ENCODE peak calls at places on chromosomes 11 and 22, in five cellular contexts. One of them, this sample, is unnamed. For H3K9me3, the result is how much of the 10 kb centered on the place peaks cover.

GRCh38 chr11:74388678-74389327 is 9.4 kb downstream of the PGM2L1 start:
- DNase-seq in cardiac muscle cell: peak
- DNase-seq in tibial nerve: peak
- DNase-seq in CD8-positive, alpha-beta memory T cell: peak
- DNase-seq in psoas muscle: no peak
- DNase-seq in this sample: peak

GRCh38 chr22:48476599-48476998 is 1351.1 kb downstream of the BRD1 start:
- DNase-seq in cardiac muscle cell: no peak
- DNase-seq in psoas muscle: no peak
- DNase-seq in CD8-positive, alpha-beta memory T cell: no peak
- DNase-seq in tibial nerve: no peak
- DNase-seq in this sample: no peak

GRCh38 chr22:36977947-36978660 is 41.1 kb downstream of the TST start:
- DNase-seq in CD8-positive, alpha-beta memory T cell: peak
- DNase-seq in tibial nerve: peak
- DNase-seq in cardiac muscle cell: peak
- DNase-seq in psoas muscle: peak
- DNase-seq in this sample: peak

GRCh38 chr22:41834005-41834975 is 1.4 kb downstream of the SREBF2 start:
- DNase-seq in psoas muscle: no peak
- DNase-seq in cardiac muscle cell: no peak
- DNase-seq in tibial nerve: no peak
- DNase-seq in CD8-positive, alpha-beta memory T cell: no peak
- DNase-seq in this sample: no peak

GRCh38 chr11:19060629-19061028 is at the start of gene MRGPRX2:
- DNase-seq in CD8-positive, alpha-beta memory T cell: no peak
- DNase-seq in psoas muscle: no peak
- DNase-seq in cardiac muscle cell: peak
- DNase-seq in tibial nerve: no peak
- DNase-seq in this sample: no peak

GRCh38 chr11:57376095-57376812 is 4.7 kb downstream of the PRG3 start:
- DNase-seq in tibial nerve: no peak
- DNase-seq in cardiac muscle cell: no peak
- DNase-seq in psoas muscle: no peak
- DNase-seq in CD8-positive, alpha-beta memory T cell: no peak
- DNase-seq in this sample: no peak

GRCh38 chr22:40027191-40028097 is 32.7 kb downstream of the FAM83F start:
- DNase-seq in CD8-positive, alpha-beta memory T cell: no peak
- DNase-seq in psoas muscle: no peak
- DNase-seq in cardiac muscle cell: no peak
- DNase-seq in tibial nerve: no peak
- DNase-seq in this sample: no peak

GRCh38 chr22:27224485-27225364 is 567.3 kb downstream of the MIAT start:
- DNase-seq in psoas muscle: peak
- DNase-seq in cardiac muscle cell: peak
- DNase-seq in CD8-positive, alpha-beta memory T cell: no peak
- DNase-seq in tibial nerve: peak
- DNase-seq in this sample: no peak

GRCh38 chr11:96187779-96188624 is 155.0 kb downstream of the MAML2 start:
- DNase-seq in tibial nerve: no peak
- DNase-seq in psoas muscle: peak
- DNase-seq in cardiac muscle cell: peak
- DNase-seq in CD8-positive, alpha-beta memory T cell: no peak
- DNase-seq in this sample: no peak

GRCh38 chr11:96188625-96189006 is 154.4 kb downstream of the MAML2 start:
- DNase-seq in tibial nerve: no peak
- DNase-seq in cardiac muscle cell: peak
- DNase-seq in psoas muscle: no peak
- DNase-seq in CD8-positive, alpha-beta memory T cell: no peak
- DNase-seq in this sample: no peak

GRCh38 chr11:96189351-96189750 is 153.6 kb downstream of the MAML2 start:
- DNase-seq in cardiac muscle cell: no peak
- DNase-seq in tibial nerve: no peak
- DNase-seq in CD8-positive, alpha-beta memory T cell: no peak
- DNase-seq in psoas muscle: no peak
- DNase-seq in this sample: no peak

GRCh38 chr11:96194571-96194970 is 148.4 kb downstream of the MAML2 start:
- DNase-seq in tibial nerve: no peak
- DNase-seq in CD8-positive, alpha-beta memory T cell: no peak
- DNase-seq in cardiac muscle cell: no peak
- DNase-seq in psoas muscle: no peak
- DNase-seq in this sample: no peak

DNA sequence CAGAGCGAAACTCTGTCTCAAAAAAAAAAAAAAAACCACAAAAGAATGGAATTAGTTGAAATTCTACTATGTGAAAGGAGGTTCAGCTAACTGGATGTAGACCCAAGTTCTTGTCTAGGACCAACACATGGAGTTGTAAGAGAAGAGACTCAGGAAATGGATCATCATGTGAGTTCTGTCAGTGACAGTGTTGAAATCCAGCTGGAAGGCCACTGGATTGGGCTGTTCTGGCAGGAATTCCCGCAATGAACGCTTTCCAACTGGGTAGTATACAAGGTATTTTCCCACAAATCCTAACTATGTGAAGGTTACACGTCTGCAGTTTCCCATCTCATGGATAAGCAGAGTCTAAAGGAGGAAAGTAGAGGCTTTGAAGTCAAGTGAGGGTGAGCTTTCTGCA is 151.2 kb downstream of the MAML2 start:
- DNase-seq in cardiac muscle cell: peak
- DNase-seq in psoas muscle: no peak
- DNase-seq in CD8-positive, alpha-beta memory T cell: no peak
- DNase-seq in tibial nerve: no peak
- DNase-seq in this sample: no peak
- H3K9me3 ChIP-seq in cardiac muscle cell: under half
- H3K9me3 ChIP-seq in psoas muscle: under half
- H3K9me3 ChIP-seq in CD8-positive, alpha-beta memory T cell: under half
- H3K9me3 ChIP-seq in tibial nerve: under half
- H3K9me3 ChIP-seq in this sample: under half

DNA sequence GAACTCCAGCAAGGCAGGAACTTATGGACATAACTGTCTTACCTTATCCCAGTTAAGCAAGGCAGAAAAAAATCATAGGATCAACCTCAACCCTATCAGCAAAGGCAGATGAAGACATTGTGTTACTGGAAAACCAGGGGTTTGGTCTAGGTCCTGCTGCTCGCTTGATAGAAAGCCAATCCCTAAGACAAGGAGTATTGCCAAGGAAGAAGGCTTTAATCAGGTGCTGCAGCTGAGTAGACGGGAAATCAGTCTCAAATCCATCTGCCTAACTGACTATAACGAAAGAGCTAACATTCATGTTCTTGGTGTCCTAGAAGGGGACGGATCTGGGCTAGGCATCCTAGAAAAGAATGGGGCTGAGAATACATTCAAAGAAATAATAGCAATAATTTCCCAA is 1158.7 kb upstream of the CNTN5 start:
- DNase-seq in cardiac muscle cell: no peak
- DNase-seq in psoas muscle: no peak
- DNase-seq in tibial nerve: no peak
- DNase-seq in CD8-positive, alpha-beta memory T cell: no peak
- DNase-seq in this sample: no peak
- H3K9me3 ChIP-seq in cardiac muscle cell: under half
- H3K9me3 ChIP-seq in psoas muscle: under half
- H3K9me3 ChIP-seq in tibial nerve: under half
- H3K9me3 ChIP-seq in CD8-positive, alpha-beta memory T cell: under half
- H3K9me3 ChIP-seq in this sample: under half

GRCh38 chr22:46625113-46625842 is 5.1 kb downstream of the GRAMD4 start:
- DNase-seq in psoas muscle: no peak
- DNase-seq in tibial nerve: no peak
- DNase-seq in cardiac muscle cell: no peak
- DNase-seq in CD8-positive, alpha-beta memory T cell: no peak
- DNase-seq in this sample: no peak
- H3K9me3 ChIP-seq in psoas muscle: under half
- H3K9me3 ChIP-seq in tibial nerve: under half
- H3K9me3 ChIP-seq in cardiac muscle cell: under half
- H3K9me3 ChIP-seq in CD8-positive, alpha-beta memory T cell: under half
- H3K9me3 ChIP-seq in this sample: under half

GRCh38 chr22:11628651-11629511 is 3899.1 kb upstream of the OR11H1 start:
- DNase-seq in CD8-positive, alpha-beta memory T cell: no peak
- DNase-seq in cardiac muscle cell: no peak
- DNase-seq in tibial nerve: no peak
- DNase-seq in psoas muscle: no peak
- DNase-seq in this sample: no peak

GRCh38 chr22:11626422-11626773 is 3901.6 kb upstream of the OR11H1 start:
- DNase-seq in psoas muscle: no peak
- DNase-seq in tibial nerve: no peak
- DNase-seq in CD8-positive, alpha-beta memory T cell: no peak
- DNase-seq in cardiac muscle cell: no peak
- DNase-seq in this sample: no peak

GRCh38 chr22:11627436-11627797 is 3900.6 kb upstream of the OR11H1 start:
- DNase-seq in psoas muscle: no peak
- DNase-seq in cardiac muscle cell: no peak
- DNase-seq in CD8-positive, alpha-beta memory T cell: no peak
- DNase-seq in tibial nerve: no peak
- DNase-seq in this sample: no peak

GRCh38 chr22:11627798-11628650 is 3900.0 kb upstream of the OR11H1 start:
- DNase-seq in cardiac muscle cell: no peak
- DNase-seq in psoas muscle: no peak
- DNase-seq in tibial nerve: no peak
- DNase-seq in CD8-positive, alpha-beta memory T cell: no peak
- DNase-seq in this sample: no peak

DNA sequence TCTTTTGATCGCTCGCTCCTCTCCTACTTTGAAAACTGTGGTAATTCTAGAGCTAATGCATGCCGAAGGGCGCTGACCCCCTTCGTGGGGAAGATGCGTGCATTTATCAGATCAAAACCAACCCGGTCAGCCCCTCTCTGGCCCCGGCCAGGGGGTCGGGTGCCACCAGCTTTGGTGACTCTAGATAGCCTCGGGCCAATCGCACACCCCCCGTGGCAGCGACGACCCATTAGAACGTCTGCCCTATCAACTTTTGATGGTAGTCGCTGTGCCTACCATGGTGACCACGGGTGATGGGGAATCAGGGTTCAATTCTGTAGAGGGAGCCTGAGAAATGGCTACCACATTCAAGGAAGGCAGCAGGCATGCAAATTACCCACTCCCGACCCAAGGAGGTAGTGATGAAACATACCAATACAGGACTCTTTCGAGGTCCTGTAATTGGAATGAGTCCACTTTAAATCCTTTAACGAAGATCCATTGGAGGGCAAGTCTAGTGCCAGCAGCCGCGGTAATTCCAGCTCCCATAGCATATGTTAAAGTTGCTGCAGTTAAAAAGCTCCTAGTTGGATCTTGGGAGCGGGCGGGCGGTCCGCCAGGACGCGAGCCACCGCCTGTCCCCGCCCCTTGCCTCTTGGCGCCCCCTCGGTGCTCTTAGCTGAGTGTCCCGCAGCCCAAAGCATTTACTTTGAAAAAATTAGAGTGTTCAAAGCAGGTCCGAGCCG is 3898.2 kb upstream of the OR11H1 start:
- DNase-seq in CD8-positive, alpha-beta memory T cell: no peak
- DNase-seq in psoas muscle: no peak
- DNase-seq in cardiac muscle cell: no peak
- DNase-seq in tibial nerve: no peak
- DNase-seq in this sample: no peak
- H3K9me3 ChIP-seq in CD8-positive, alpha-beta memory T cell: under half
- H3K9me3 ChIP-seq in psoas muscle: under half
- H3K9me3 ChIP-seq in cardiac muscle cell: under half
- H3K9me3 ChIP-seq in tibial nerve: half or more
- H3K9me3 ChIP-seq in this sample: under half

GRCh38 chr22:49692499-49693225 is 135.0 kb downstream of the BRD1 start:
- DNase-seq in cardiac muscle cell: no peak
- DNase-seq in tibial nerve: no peak
- DNase-seq in CD8-positive, alpha-beta memory T cell: no peak
- DNase-seq in psoas muscle: no peak
- DNase-seq in this sample: no peak

GRCh38 chr22:49693848-49694247 is 133.8 kb downstream of the BRD1 start:
- DNase-seq in tibial nerve: no peak
- DNase-seq in psoas muscle: no peak
- DNase-seq in CD8-positive, alpha-beta memory T cell: no peak
- DNase-seq in cardiac muscle cell: no peak
- DNase-seq in this sample: no peak

GRCh38 chr22:49697047-49697446 is 130.6 kb downstream of the BRD1 start:
- DNase-seq in tibial nerve: no peak
- DNase-seq in CD8-positive, alpha-beta memory T cell: no peak
- DNase-seq in cardiac muscle cell: no peak
- DNase-seq in psoas muscle: no peak
- DNase-seq in this sample: no peak

GRCh38 chr22:49693416-49693815 is 134.3 kb downstream of the BRD1 start:
- DNase-seq in psoas muscle: no peak
- DNase-seq in CD8-positive, alpha-beta memory T cell: no peak
- DNase-seq in cardiac muscle cell: no peak
- DNase-seq in tibial nerve: no peak
- DNase-seq in this sample: no peak

DNA sequence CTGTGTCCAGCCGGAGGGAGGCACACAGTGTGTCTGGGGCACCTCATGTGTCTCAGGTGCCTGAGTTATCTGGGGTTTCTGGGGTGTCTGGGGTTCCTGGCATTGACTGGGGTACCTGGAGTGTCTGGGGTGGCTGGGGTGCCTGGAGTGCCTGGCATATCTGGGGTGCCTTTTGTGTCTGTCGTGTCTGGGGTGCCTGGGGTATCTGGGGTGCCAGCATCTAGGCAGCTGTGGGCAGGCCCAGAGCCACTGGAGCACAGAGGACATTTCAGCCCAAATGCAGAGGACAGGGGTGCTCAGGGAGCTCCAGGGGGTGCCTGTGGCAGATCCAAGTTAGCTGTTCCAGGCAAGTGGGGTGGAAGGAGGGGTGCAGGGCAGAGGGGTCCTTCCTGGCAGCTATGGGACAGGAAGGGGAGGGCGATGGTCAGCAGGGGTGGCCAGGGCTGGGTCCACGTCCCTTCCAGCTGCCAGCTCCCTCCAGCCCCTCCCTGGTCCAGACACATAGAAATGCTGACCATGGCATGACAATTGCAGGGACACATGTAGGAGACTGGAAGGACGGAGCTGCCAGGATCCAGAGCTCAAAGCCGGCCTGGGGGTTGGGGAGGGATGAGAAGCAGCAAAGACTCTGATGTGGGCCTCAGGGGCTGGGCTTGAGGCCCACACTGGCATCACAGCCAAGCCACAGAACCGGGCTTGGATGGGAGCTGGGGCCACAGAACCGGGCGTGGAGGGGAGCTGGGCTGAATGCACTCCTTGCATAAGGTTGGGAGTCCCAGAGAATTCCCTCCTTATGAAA is 133.0 kb downstream of the BRD1 start:
- DNase-seq in psoas muscle: no peak
- DNase-seq in cardiac muscle cell: no peak
- DNase-seq in tibial nerve: no peak
- DNase-seq in CD8-positive, alpha-beta memory T cell: no peak
- DNase-seq in this sample: no peak
- H3K9me3 ChIP-seq in psoas muscle: under half
- H3K9me3 ChIP-seq in cardiac muscle cell: under half
- H3K9me3 ChIP-seq in tibial nerve: half or more
- H3K9me3 ChIP-seq in CD8-positive, alpha-beta memory T cell: under half
- H3K9me3 ChIP-seq in this sample: under half

GRCh38 chr11:55673860-55674259 is 11.9 kb downstream of the OR4C6 start:
- DNase-seq in tibial nerve: no peak
- DNase-seq in cardiac muscle cell: no peak
- DNase-seq in psoas muscle: no peak
- DNase-seq in CD8-positive, alpha-beta memory T cell: no peak
- DNase-seq in this sample: no peak

GRCh38 chr11:55669376-55669775 is 7.4 kb downstream of the OR4C6 start:
- DNase-seq in cardiac muscle cell: no peak
- DNase-seq in tibial nerve: no peak
- DNase-seq in CD8-positive, alpha-beta memory T cell: no peak
- DNase-seq in psoas muscle: no peak
- DNase-seq in this sample: no peak
- H3K9me3 ChIP-seq in cardiac muscle cell: under half
- H3K9me3 ChIP-seq in tibial nerve: under half
- H3K9me3 ChIP-seq in CD8-positive, alpha-beta memory T cell: under half
- H3K9me3 ChIP-seq in psoas muscle: under half
- H3K9me3 ChIP-seq in this sample: under half

This sample was measured in T-helper 17 cell.